ENCODE peak calls at places on chromosome 20, in seven cellular contexts. V is GM23338, N is HepG2, Y is K562, L is Panc1, I is HCT116, K is upper lobe of left lung. P is an unnamed sample.
A peak's percentile ranks its signal among the peaks of the same experiment; 100 is the strongest.

GRCh38 chr20:12640255-12640654 is 368.5 kb upstream of the SPTLC3 start:
- ATAC-seq in V (no peak), N (no peak), Y (no peak), L (no peak), I (no peak), K (no peak), P (no peak)

GRCh38 chr20:42313704-42314103 is 695.5 kb upstream of the CHD6 start:
- ATAC-seq in V (no peak), N (no peak), Y (no peak), L (no peak), I (no peak), K (no peak), P (no peak)

GRCh38 chr20:46393967-46394366 is 12.4 kb downstream of the ELMO2 start:
- ATAC-seq in V (no peak), N (no peak), Y (no peak), L (no peak), I (no peak), K (no peak), P (no peak)

GRCh38 chr20:39421571-39422099 is 459.5 kb downstream of the DHX35 start:
- ATAC-seq in V (no peak), N (no peak), Y (no peak), L (no peak), I (no peak), K (no peak), P (no peak)

GRCh38 chr20:41168281-41169183 is 31.2 kb downstream of the PLCG1 start:
- ATAC-seq in V (no peak), N (no peak), Y (no peak), L (no peak), I (no peak), K (no peak), P (no peak)

GRCh38 chr20:13786143-13786828 is 1.5 kb downstream of the NDUFAF5 start:
- ATAC-seq in V (no peak), N (no peak), Y (peak; percentile 14), L (no peak), I (no peak), K (no peak), P (no peak)

GRCh38 chr20:8670900-8671229 is 398.0 kb upstream of the PLCB4 start:
- ATAC-seq in V (no peak), N (no peak), Y (no peak), L (no peak), I (no peak), K (no peak), P (no peak)

GRCh38 chr20:16778159-16778558 is 30.0 kb downstream of the OTOR start:
- ATAC-seq in V (no peak), N (no peak), Y (no peak), L (no peak), I (no peak), K (no peak), P (no peak)

GRCh38 chr20:43188861-43189613 is 669 bp downstream of the PTPRT start:
- ATAC-seq in V (peak; percentile 17), N (no peak), Y (no peak), L (no peak), I (no peak), K (no peak), P (no peak)

GRCh38 chr20:25195962-25196700 is 619 bp downstream of the ENTPD6 start:
- ATAC-seq in V (peak; percentile 70), N (peak; percentile 70), Y (no peak), L (peak; percentile 54), I (peak; percentile 55), K (peak; percentile 70), P (peak; percentile 10)

GRCh38 chr20:57564180-57564802 is 3.4 kb downstream of the PCK1 start:
- ATAC-seq in V (no peak), N (no peak), Y (no peak), L (no peak), I (no peak), K (no peak), P (no peak)

GRCh38 chr20:16069416-16070010 is 503.7 kb downstream of the KIF16B start:
- ATAC-seq in V (no peak), N (no peak), Y (no peak), L (no peak), I (no peak), K (no peak), P (no peak)

GRCh38 chr20:48421547-48421946 is 406.3 kb downstream of the PREX1 start:
- ATAC-seq in V (no peak), N (no peak), Y (no peak), L (no peak), I (peak; percentile 54), K (no peak), P (no peak)

GRCh38 chr20:32465092-32465900 is 107.2 kb downstream of the ASXL1 start:
- ATAC-seq in V (no peak), N (peak; percentile 91), Y (no peak), L (no peak), I (no peak), K (peak; percentile 82), P (peak; percentile 60)

GRCh38 chr20:7161690-7162089 is 394.2 kb downstream of the BMP2 start:
- ATAC-seq in V (peak; percentile 61), N (peak; percentile 75), Y (no peak), L (no peak), I (no peak), K (no peak), P (no peak)

DNA sequence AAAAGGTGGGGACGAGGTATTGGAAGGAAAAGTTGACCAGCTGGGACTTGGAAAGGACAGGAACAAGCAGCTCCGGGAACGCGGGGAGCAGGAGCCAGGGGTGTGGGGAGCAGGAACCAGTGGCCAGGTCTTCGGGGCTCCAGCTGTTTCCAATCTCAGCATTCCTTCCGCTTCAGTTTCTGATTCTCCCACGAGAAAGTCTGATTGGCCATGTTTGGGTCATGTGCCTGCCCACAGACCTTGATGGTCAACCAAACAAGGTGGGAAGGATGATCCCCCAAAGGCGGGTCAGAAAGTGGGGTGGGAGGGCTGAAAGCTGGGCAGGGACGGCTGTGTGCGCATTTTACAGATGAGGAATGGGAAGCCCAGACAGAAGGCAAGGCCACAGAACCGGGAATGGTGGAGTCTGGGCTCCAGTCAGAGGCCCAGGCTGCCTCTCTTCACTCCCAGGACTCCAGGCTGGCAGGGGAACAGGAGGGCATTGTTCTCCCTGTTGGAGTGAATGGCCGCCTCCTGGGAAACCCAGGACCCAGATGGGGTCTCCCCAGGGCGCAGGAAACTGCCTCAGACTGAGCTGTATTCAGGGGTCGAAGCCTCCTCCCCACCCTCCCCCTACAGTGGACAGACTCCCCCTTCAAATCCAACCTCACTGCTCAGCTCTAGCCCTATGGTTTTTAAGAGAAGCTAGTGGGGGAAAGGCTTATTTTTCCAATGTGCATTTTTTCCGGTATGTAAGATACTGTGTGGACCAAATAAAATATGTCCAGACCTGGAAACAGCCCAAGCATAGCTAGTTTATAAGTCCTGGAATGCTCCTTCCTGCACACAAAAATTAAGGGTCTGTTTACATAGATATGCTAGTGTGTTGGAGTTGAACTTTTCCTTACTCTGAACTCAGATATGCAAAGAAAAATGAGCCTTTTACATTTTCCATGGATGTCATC is 12.2 kb upstream of the PTGIS start:
- ATAC-seq in V (peak; percentile 62), N (peak; percentile 38), Y (no peak), L (no peak), I (no peak), K (no peak), P (peak; percentile 34)
- H3K27ac ChIP-seq in V (no peak overlapping the region), N (no peak overlapping the region), Y (no peak overlapping the region), L (peak overlapping the region; percentile 62), I (no peak overlapping the region), K (peak overlapping the region; percentile 19), P (peak overlapping the region; percentile 79)

GRCh38 chr20:22825546-22825945 is 209.6 kb upstream of the SSTR4 start:
- ATAC-seq in V (no peak), N (no peak), Y (no peak), L (no peak), I (no peak), K (no peak), P (no peak)
- TF ChIP-seq POLR2AphosphoS5 in V (no peak), N (no peak), Y (no peak), L (no peak), I (no peak), K (no peak), P (no peak)

DNA sequence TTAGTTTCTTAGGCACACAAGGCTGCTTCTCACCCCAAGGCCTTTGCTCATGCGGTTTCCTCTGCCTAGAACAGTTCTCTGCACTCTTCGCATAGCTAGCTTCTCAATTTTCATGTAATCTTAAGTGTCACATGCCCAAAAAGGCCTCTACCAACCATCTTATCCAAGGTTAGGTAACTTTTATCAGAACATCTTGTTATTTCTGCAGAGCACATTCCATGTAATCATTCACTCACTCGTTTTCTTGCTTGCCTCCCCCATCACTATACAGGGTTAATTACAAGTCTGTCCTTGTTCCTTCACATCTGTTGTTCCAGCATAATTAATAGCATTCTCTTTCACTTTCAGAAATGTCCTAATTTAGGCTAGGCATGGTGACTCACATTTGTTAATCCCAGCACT is 53.8 kb downstream of the NCOA6 start:
- ATAC-seq in V (no peak), N (no peak), Y (no peak), L (no peak), I (no peak), K (no peak), P (no peak)
- H3K36me3 ChIP-seq in V (no peaks in the 10 kb centered on the region), N (peaks cover 38% of the 10 kb centered on the region), Y (peaks cover 69% of the 10 kb centered on the region), L (peaks cover 9% of the 10 kb centered on the region), I (peaks cover 31% of the 10 kb centered on the region), K (peaks cover 5% of the 10 kb centered on the region), P (peaks cover 4% of the 10 kb centered on the region)

GRCh38 chr20:2141592-2142575 is 40.3 kb downstream of the STK35 start:
- ATAC-seq in V (no peak), N (no peak), Y (no peak), L (no peak), I (no peak), K (no peak), P (no peak)

GRCh38 chr20:2142649-2143048 is 41.0 kb downstream of the STK35 start:
- ATAC-seq in V (no peak), N (no peak), Y (no peak), L (no peak), I (no peak), K (no peak), P (no peak)

GRCh38 chr20:2144850-2145249 is 43.2 kb downstream of the STK35 start:
- ATAC-seq in V (peak; percentile 40), N (no peak), Y (no peak), L (no peak), I (peak; percentile 34), K (no peak), P (no peak)

GRCh38 chr20:2145376-2145775 is 43.7 kb downstream of the STK35 start:
- ATAC-seq in V (no peak), N (no peak), Y (no peak), L (no peak), I (no peak), K (no peak), P (no peak)

DNA sequence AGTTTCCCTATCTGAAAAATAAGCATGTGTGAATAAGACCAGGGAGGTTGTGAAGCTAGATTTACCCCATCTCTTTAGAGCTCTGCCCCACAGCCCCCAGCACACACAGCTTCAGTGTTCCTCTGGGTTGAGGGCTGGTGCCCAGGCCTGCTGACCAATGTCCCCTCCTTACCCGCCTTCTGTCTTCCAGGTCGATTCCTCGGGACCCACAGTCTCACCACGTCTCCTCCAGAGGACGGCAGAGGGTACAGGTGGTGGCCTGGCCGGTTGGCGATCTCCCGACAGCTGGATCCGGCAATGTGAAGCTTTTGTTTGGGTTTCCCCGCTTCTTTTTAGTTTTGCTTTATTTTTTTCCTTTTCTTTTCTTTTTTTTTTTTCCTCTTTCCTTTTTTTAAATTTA is 42.0 kb downstream of the STK35 start:
- ATAC-seq in V (no peak), N (no peak), Y (no peak), L (no peak), I (no peak), K (no peak), P (no peak)
- H3K27ac ChIP-seq in V (no peak overlapping the region), N (no peak overlapping the region), Y (no peak overlapping the region), L (no peak overlapping the region), I (no peak overlapping the region), K (no peak overlapping the region), P (no peak overlapping the region)

GRCh38 chr20:58908941-58909340 is 56.4 kb downstream of the GNAS start:
- ATAC-seq in V (no peak), N (no peak), Y (no peak), L (no peak), I (no peak), K (no peak), P (no peak)
- TF ChIP-seq POLR2AphosphoS5 in V (no peak), N (no peak), Y (no peak), L (no peak), I (no peak), K (no peak), P (no peak)

P was measured in gastroesophageal sphincter.